ENCODE peak calls at places on chromosomes 12 and 14, in eight cellular contexts. G is body of pancreas, E is endodermal cell, M is GM23338, T is neural progenitor cell, Y is IMR-90, R is progenitor cell of endocrine pancreas, V is pancreas. S is an unnamed sample.

GRCh38 chr12:63206908-63207307 is 55.9 kb upstream of the AVPR1A start:
- DNase-seq in G (peak; percentile 12), E (no peak), M (no peak), T (no peak), Y (no peak), R (no peak), V (peak; percentile 22), S (no peak)

GRCh38 chr12:46332260-46332659 is 40.3 kb downstream of the SLC38A2 start:
- DNase-seq in G (no peak), E (no peak), M (no peak), T (no peak), Y (peak; percentile 77), R (no peak), V (no peak), S (no peak)

GRCh38 chr12:75260316-75260715 is 50.7 kb upstream of the KCNC2 start:
- DNase-seq in G (no peak), E (no peak), M (no peak), T (no peak), Y (no peak), R (no peak), V (no peak), S (no peak)

GRCh38 chr14:32417956-32418552 is 89.0 kb downstream of the AKAP6 start:
- DNase-seq in G (peak; percentile 42), E (no peak), M (no peak), T (no peak), Y (peak; percentile 59), R (no peak), V (peak; percentile 23), S (peak; percentile 70)

GRCh38 chr14:100279133-100279532 is 27.1 kb downstream of the SLC25A29 start:
- DNase-seq in G (no peak), E (peak; percentile 20), M (no peak), T (no peak), Y (no peak), R (no peak), V (no peak), S (no peak)

GRCh38 chr14:75229923-75230792 is 48.5 kb upstream of the FOS start:
- DNase-seq in G (peak; percentile 64), E (peak; percentile 85), M (peak; percentile 70), T (peak; percentile 45), Y (peak; percentile 34), R (no peak), V (peak; percentile 54), S (peak; percentile 68)

GRCh38 chr14:100558966-100559365 is 28.3 kb downstream of the BEGAIN start:
- DNase-seq in G (no peak), E (no peak), M (no peak), T (no peak), Y (no peak), R (no peak), V (no peak), S (no peak)

GRCh38 chr14:35078082-35078481 is 32.0 kb downstream of the FAM177A1 start:
- DNase-seq in G (no peak), E (no peak), M (no peak), T (no peak), Y (no peak), R (no peak), V (no peak), S (no peak)

GRCh38 chr12:93793983-93794382 is 116.8 kb downstream of the CRADD start:
- DNase-seq in G (no peak), E (no peak), M (no peak), T (no peak), Y (peak; percentile 85), R (no peak), V (no peak), S (no peak)

GRCh38 chr12:14275886-14276285 is 89.6 kb upstream of the ATF7IP start:
- DNase-seq in G (no peak), E (no peak), M (no peak), T (no peak), Y (no peak), R (no peak), V (no peak), S (no peak)

GRCh38 chr12:6935551-6936377 is 7.9 kb upstream of the RNU7-1 start:
- DNase-seq in G (no peak), E (no peak), M (no peak), T (no peak), Y (no peak), R (no peak), V (no peak), S (no peak)

GRCh38 chr12:88726806-88727722 is 146.8 kb upstream of the KITLG start:
- DNase-seq in G (no peak), E (no peak), M (no peak), T (no peak), Y (peak; percentile 83), R (no peak), V (no peak), S (no peak)

GRCh38 chr14:81211844-81212243 is 8.9 kb downstream of the GTF2A1 start:
- DNase-seq in G (peak; percentile 29), E (no peak), M (peak; percentile 27), T (peak; percentile 30), Y (peak; percentile 17), R (no peak), V (peak; percentile 44), S (peak; percentile 17)

GRCh38 chr12:47156167-47156736 is 76.5 kb upstream of the AMIGO2 start:
- DNase-seq in G (peak; percentile 74), E (no peak), M (no peak), T (no peak), Y (peak; percentile 52), R (no peak), V (peak; percentile 31), S (no peak)

GRCh38 chr12:115259968-115260806 is 576.2 kb upstream of the TBX3 start:
- DNase-seq in G (no peak), E (no peak), M (no peak), T (no peak), Y (no peak), R (no peak), V (no peak), S (no peak)

GRCh38 chr14:57389646-57390036 is 745 bp upstream of the NAA30 start:
- DNase-seq in G (peak; percentile 12), E (peak; percentile 74), M (peak; percentile 69), T (no peak), Y (no peak), R (no peak), V (peak; percentile 23), S (peak; percentile 8)

GRCh38 chr14:59450716-59451115 is 14.5 kb downstream of the GPR135 start:
- DNase-seq in G (no peak), E (no peak), M (no peak), T (no peak), Y (no peak), R (no peak), V (no peak), S (no peak)

GRCh38 chr12:93351726-93352125 is 26.0 kb upstream of the NUDT4 start:
- DNase-seq in G (no peak), E (no peak), M (no peak), T (peak; percentile 16), Y (no peak), R (no peak), V (no peak), S (no peak)

GRCh38 chr14:76497550-76498484 is 121.9 kb downstream of the ESRRB start:
- DNase-seq in G (no peak), E (peak; percentile 74), M (peak; percentile 55), T (peak; percentile 42), Y (no peak), R (no peak), V (no peak), S (no peak)

GRCh38 chr14:88248606-88249005 is 74.5 kb downstream of the KCNK10 start:
- DNase-seq in G (no peak), E (no peak), M (no peak), T (no peak), Y (no peak), R (no peak), V (peak; percentile 17), S (no peak)

GRCh38 chr12:17528394-17528793 is 561.6 kb downstream of the RERGL start:
- DNase-seq in G (no peak), E (peak; percentile 51), M (peak; percentile 51), T (peak; percentile 36), Y (no peak), R (no peak), V (no peak), S (no peak)

GRCh38 chr14:60485600-60486251 is at the start of gene C14orf39:
- DNase-seq in G (no peak), E (peak; percentile 90), M (peak; percentile 84), T (peak; percentile 78), Y (peak; percentile 65), R (peak; percentile 54), V (no peak), S (no peak)

GRCh38 chr14:21933681-21934080 is 260.1 kb upstream of the OR4E1 start:
- DNase-seq in G (no peak), E (no peak), M (peak; percentile 37), T (no peak), Y (no peak), R (no peak), V (no peak), S (no peak)
- TF ChIP-seq CTCF in G (no peak), E (peak; percentile 65), M (peak; percentile 39), T (peak; percentile 37), Y (no peak), R (peak; percentile 57), V (no peak), S (peak; percentile 19)

GRCh38 chr14:64601571-64601970 is 51.8 kb downstream of the PPP1R36 start:
- DNase-seq in G (no peak), E (no peak), M (no peak), T (no peak), Y (no peak), R (no peak), V (no peak), S (no peak)
- TF ChIP-seq CTCF in G (no peak), E (no peak), M (no peak), T (no peak), Y (no peak), R (no peak), V (no peak), S (no peak)

GRCh38 chr12:132367401-132367851 is 38.0 kb upstream of the GALNT9 start:
- DNase-seq in G (peak; percentile 10), E (no peak), M (no peak), T (no peak), Y (no peak), R (no peak), V (no peak), S (no peak)
- TF ChIP-seq CTCF in G (no peak), E (peak; percentile 13), M (no peak), T (no peak), Y (no peak), R (no peak), V (no peak), S (no peak)

DNA sequence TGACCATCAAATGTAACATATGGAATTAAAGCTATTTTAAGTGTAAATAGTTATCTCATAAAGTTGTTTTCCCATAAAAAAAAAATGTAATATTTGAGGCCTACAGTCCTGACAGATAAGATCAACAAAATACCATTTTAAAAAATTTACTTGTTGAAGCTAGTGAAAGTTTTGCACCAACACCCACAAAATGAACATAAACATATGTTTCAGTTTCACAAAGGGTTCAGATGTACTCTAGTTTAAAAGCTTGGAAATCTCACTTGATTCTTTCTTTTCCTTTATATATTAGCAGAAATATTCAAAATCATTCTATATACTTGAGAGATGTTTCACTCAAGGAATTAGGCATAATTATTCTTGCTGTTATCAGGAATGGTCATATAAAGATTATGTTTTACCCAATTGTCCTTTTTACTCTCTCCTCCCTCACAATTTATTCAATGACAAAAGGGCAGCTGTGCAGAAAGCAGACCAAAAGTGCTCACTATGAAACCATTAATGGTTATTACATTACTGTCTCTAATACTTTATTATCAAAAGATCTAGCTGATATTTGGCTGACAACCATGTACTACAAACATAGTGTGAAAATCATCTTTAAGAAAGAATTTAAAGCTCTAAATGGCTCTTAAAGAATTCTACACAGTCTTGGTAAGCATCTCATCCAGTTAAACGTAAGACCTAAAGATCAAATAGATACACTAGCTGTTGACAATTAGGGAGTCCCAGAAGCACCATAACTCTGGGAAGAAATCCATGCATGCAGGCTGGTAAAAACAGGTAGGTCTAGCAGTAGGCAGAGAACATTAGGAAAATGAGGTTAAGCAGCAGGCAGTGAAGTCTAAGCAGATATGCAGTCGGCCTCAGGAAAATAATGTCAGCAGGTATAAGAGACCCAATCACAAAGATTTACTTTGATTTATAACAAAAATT is 28.8 kb downstream of the KIF21A start:
- DNase-seq in G (no peak), E (no peak), M (no peak), T (no peak), Y (no peak), R (no peak), V (no peak), S (no peak)
- TF ChIP-seq CTCF in G (no peak), E (no peak), M (no peak), T (no peak), Y (no peak), R (no peak), V (no peak), S (no peak)

S was measured in Calu3.